ENCODE peak calls at places on chromosome 14, in six cellular contexts. M is astrocyte of the spinal cord, R is transverse colon, E is colonic mucosa, H is A673, J is PC-9. S is an unnamed sample.

GRCh38 chr14:70094631-70095030 is 94.1 kb downstream of the SLC8A3 start:
- DNase-seq in R (no peak), E (no peak), J (no peak), H (no peak), M (no peak), S (no peak)

GRCh38 chr14:67673451-67673850 is 981 bp downstream of the VTI1B start:
- DNase-seq in E (no peak), J (no peak), H (no peak), R (no peak), M (no peak), S (peak)

GRCh38 chr14:71371711-71372396 is 464.6 kb downstream of the PCNX1 start:
- DNase-seq in H (peak), J (peak), E (no peak), R (no peak), M (peak), S (no peak)

GRCh38 chr14:105092912-105093425 is 27.7 kb upstream of the GPR132 start:
- DNase-seq in R (peak), J (no peak), M (peak), H (peak), E (peak), S (peak)

GRCh38 chr14:37697489-37698121 is 102.2 kb downstream of the TTC6 start:
- DNase-seq in H (no peak), J (peak), E (no peak), M (peak), R (no peak), S (peak)

GRCh38 chr14:31829256-31829923 is 247.7 kb upstream of the ARHGAP5 start:
- DNase-seq in J (no peak), R (no peak), H (peak), M (peak), E (no peak), S (peak)

GRCh38 chr14:69712217-69712565 is 54.8 kb upstream of the SRSF5 start:
- DNase-seq in J (no peak), H (no peak), E (no peak), M (peak), R (no peak), S (no peak)

GRCh38 chr14:67630186-67630585 is 10.5 kb downstream of the ARG2 start:
- DNase-seq in E (no peak), M (no peak), J (no peak), R (no peak), H (no peak), S (no peak)

GRCh38 chr14:74491952-74492351 is 1.2 kb downstream of the NPC2 start:
- DNase-seq in J (peak), R (no peak), H (peak), M (peak), E (peak), S (peak)

GRCh38 chr14:102554835-102555819 is 37.3 kb upstream of the RCOR1 start:
- DNase-seq in M (no peak), R (peak), E (peak), H (peak), J (no peak), S (no peak)

GRCh38 chr14:50875359-50876090 is 3.7 kb downstream of the ABHD12B start:
- DNase-seq in H (no peak), E (no peak), M (peak), J (no peak), R (no peak), S (peak)

GRCh38 chr14:48008646-48009045 is 333.2 kb upstream of the MDGA2 start:
- DNase-seq in R (no peak), E (no peak), J (no peak), M (no peak), H (no peak), S (no peak)

GRCh38 chr14:40936861-40937260 is 669.8 kb upstream of the LRFN5 start:
- DNase-seq in H (no peak), M (no peak), R (no peak), J (no peak), E (no peak), S (no peak)

GRCh38 chr14:58566979-58567378 is 70.8 kb upstream of the DACT1 start:
- DNase-seq in M (no peak), R (no peak), H (no peak), E (no peak), J (no peak), S (no peak)

GRCh38 chr14:71138236-71139057 is 231.2 kb downstream of the PCNX1 start:
- DNase-seq in R (no peak), E (no peak), J (no peak), M (no peak), H (no peak), S (no peak)

GRCh38 chr14:29805415-29806123 is 122.1 kb downstream of the PRKD1 start:
- DNase-seq in H (peak), E (no peak), J (no peak), R (peak), M (peak), S (peak)

GRCh38 chr14:70027785-70028428 is 148.7 kb downstream of the SMOC1 start:
- DNase-seq in M (peak), H (peak), R (peak), J (no peak), E (peak), S (peak)

GRCh38 chr14:75088566-75089373 is 19.3 kb downstream of the ZC2HC1C start:
- DNase-seq in H (peak), R (peak), M (peak), J (peak), E (peak), S (peak)

GRCh38 chr14:55451950-55452349 is 11.5 kb upstream of the TBPL2 start:
- DNase-seq in R (no peak), M (no peak), J (no peak), H (no peak), E (no peak), S (no peak)

GRCh38 chr14:69715725-69716482 is 51.0 kb upstream of the SRSF5 start:
- DNase-seq in J (no peak), M (peak), H (peak), E (peak), R (peak), S (peak)

GRCh38 chr14:24425704-24426103 is 3.8 kb downstream of the CBLN3 start:
- DNase-seq in M (peak), H (peak), R (no peak), E (no peak), J (peak), S (peak)

DNA sequence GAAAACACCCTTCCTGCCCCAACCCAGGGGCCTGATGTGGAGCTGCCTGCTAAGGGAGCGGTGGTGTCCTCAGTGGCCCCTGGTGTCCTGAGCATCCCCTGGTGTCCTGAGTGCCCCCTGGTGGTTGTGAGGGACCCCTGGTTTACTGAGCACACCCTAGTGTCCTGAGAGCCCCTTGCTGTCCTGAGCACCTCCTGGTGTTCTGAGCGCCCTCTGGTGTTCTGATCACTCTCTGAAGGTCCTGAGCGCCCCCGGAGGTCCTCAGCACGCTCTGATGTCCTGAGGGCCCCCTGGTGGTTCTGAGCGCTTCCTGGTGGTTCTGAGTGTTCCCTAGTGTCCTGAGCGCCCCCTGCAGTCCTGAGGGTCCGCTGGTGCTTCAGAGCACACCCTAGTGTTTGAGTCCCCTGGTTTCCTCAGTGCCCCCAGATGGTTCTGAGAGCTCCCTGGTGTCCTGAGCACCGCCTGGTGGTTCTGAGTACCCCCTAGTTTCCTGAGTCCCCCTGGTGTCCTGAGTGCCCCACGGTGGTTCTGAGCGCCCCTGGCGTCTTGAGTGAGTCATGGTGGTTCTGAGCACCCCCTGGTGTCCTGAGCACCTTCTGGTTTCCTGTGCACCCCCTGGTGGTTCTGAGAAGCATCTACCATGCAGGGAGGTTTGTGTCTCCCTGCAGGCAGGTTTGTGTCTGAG is 1004.2 kb downstream of the TMEM121 start:
- DNase-seq in E (no peak), M (no peak), H (peak), R (peak), J (no peak), S (no peak)
- TF ChIP-seq CTCF in E (no peak), M (no peak), H (peak), R (no peak), J (peak), S (peak)

GRCh38 chr14:96693986-96694385 is 103.2 kb upstream of the VRK1 start:
- DNase-seq in J (no peak), R (no peak), H (no peak), E (no peak), M (no peak), S (no peak)
- TF ChIP-seq CTCF in J (no peak), R (no peak), H (no peak), E (no peak), M (no peak), S (no peak)

GRCh38 chr14:99958380-99958779 is 106.8 kb upstream of the EVL start:
- DNase-seq in J (no peak), H (no peak), E (no peak), M (no peak), R (no peak), S (no peak)
- TF ChIP-seq CTCF in J (no peak), H (no peak), E (no peak), M (no peak), R (no peak), S (no peak)

GRCh38 chr14:60515244-60515695 is 6.3 kb downstream of the SIX6 start:
- DNase-seq in J (no peak), H (no peak), M (no peak), E (no peak), R (no peak), S (no peak)
- TF ChIP-seq CTCF in J (no peak), H (no peak), M (no peak), E (no peak), R (no peak), S (no peak)

DNA sequence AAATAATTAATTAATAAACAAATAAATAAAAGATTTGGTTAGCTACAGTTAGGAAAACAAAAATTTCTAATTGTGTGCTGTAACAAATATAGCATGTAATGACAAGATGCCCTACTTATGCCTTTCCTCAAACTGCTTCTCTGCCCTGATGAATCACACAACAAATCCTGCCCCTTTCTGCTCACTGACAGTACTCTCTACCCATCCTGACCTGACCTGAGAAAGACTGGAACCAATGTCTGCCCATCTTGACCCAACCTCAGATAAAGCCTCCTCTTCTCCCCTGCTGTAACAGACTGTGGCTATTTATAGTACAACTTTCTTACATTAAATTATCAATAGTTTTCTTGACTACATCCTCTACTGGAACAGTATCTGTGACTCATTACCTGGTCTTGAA is 43.7 kb downstream of the PPP1R13B start:
- DNase-seq in E (no peak), H (no peak), R (no peak), J (no peak), M (no peak), S (peak)
- TF ChIP-seq CTCF in E (no peak), H (no peak), R (no peak), J (no peak), M (no peak), S (no peak)

GRCh38 chr14:21095430-21096205 is 2.8 kb downstream of the ZNF219 start:
- DNase-seq in H (no peak), M (no peak), J (no peak), R (no peak), E (no peak), S (peak)

GRCh38 chr14:21091784-21092146 is 6.7 kb downstream of the ZNF219 start:
- DNase-seq in R (no peak), H (no peak), E (peak), M (no peak), J (no peak), S (no peak)

GRCh38 chr14:21092147-21093011 is 6.1 kb downstream of the ZNF219 start:
- DNase-seq in R (peak), J (no peak), E (peak), M (peak), H (peak), S (peak)

GRCh38 chr14:21093018-21093417 is 5.4 kb downstream of the ZNF219 start:
- DNase-seq in H (no peak), M (no peak), E (no peak), J (no peak), R (no peak), S (no peak)

GRCh38 chr14:21093769-21094681 is 4.4 kb downstream of the ZNF219 start:
- DNase-seq in H (peak), J (no peak), M (no peak), R (no peak), E (peak), S (no peak)
- TF ChIP-seq CTCF in H (peak), J (no peak), M (peak), R (no peak), E (no peak), S (peak)

DNA sequence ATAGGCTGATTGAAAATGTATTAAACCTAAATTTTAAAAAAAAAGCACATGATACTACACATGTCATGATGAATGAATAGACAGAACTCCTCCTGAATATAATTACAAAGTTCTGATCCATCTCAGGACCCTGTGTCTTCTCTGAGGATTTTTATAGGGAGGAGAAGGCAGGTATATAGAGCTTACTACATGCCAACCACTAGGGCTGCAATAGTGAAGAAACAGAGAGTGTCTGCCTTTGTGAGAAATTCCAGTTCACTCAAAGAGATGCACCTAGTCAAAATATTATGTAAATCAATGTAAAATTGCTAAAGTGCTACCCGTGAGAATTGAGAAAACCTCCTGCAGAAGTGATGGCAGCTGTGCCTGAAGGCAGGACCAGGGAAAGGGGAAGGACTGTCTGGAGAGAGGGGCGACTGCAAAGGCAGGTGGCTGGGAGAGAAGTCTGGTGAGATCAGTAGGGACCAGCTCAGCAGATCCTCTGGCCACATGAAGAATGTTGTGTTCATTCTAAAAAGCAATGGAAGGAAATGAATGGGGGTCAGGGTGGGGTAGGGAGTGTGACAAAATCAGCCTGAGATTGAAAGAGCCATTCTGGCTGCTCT is 15.1 kb downstream of the ABHD4 start:
- DNase-seq in E (peak), R (no peak), H (no peak), M (peak), J (peak), S (no peak)
- TF ChIP-seq CTCF in E (no peak), R (no peak), H (peak), M (no peak), J (peak), S (peak)